ENCODE peak calls at places on chromosomes 1 and 21, in ten cellular contexts. Q, L, C, R, J, D, A, G, V and Y are unnamed samples.

GRCh38 chr1:154961497-154962237 is at the start of gene PYGO2:
- DNase-seq in Q (peak; percentile 78), L (peak; percentile 90), C (peak; percentile 95), R (peak; percentile 66), J (peak; percentile 57), D (peak; percentile 89), A (peak; percentile 75), G (peak; percentile 76), V (peak; percentile 93), Y (peak; percentile 86)

GRCh38 chr1:9903801-9904527 is 6.1 kb downstream of the CTNNBIP1 start:
- DNase-seq in Q (no peak), L (no peak), C (no peak), R (no peak), J (no peak), D (no peak), A (no peak), G (no peak), V (no peak), Y (no peak)

GRCh38 chr1:29849038-29849750 is 612.9 kb downstream of the PTPRU start:
- DNase-seq in Q (peak; percentile 4), L (peak; percentile 39), C (no peak), R (peak; percentile 38), J (no peak), D (peak; percentile 84), A (no peak), G (peak; percentile 31), V (peak; percentile 41), Y (peak; percentile 15)

GRCh38 chr1:11272544-11272841 is 505 bp upstream of the UBIAD1 start:
- DNase-seq in Q (no peak), L (no peak), C (no peak), R (no peak), J (no peak), D (no peak), A (no peak), G (no peak), V (no peak), Y (no peak)

GRCh38 chr1:152003846-152004442 is 10.3 kb upstream of the S100A10 start:
- DNase-seq in Q (no peak), L (no peak), C (no peak), R (no peak), J (no peak), D (peak; percentile 73), A (no peak), G (no peak), V (no peak), Y (no peak)

GRCh38 chr21:38282921-38283320 is 26.1 kb downstream of the KCNJ15 start:
- DNase-seq in Q (no peak), L (no peak), C (no peak), R (peak; percentile 80), J (no peak), D (no peak), A (no peak), G (no peak), V (no peak), Y (no peak)

GRCh38 chr1:18556364-18556763 is 74.3 kb upstream of the PAX7 start:
- DNase-seq in Q (no peak), L (no peak), C (no peak), R (peak; percentile 12), J (peak; percentile 45), D (peak; percentile 47), A (no peak), G (no peak), V (no peak), Y (no peak)

GRCh38 chr1:41689596-41689995 is 205.1 kb upstream of the EDN2 start:
- DNase-seq in Q (no peak), L (no peak), C (no peak), R (no peak), J (no peak), D (no peak), A (no peak), G (no peak), V (no peak), Y (no peak)

GRCh38 chr1:16048573-16049189 is 5.1 kb downstream of the CLCNKB start:
- DNase-seq in Q (peak; percentile 15), L (peak; percentile 85), C (peak; percentile 86), R (peak; percentile 16), J (no peak), D (peak; percentile 94), A (no peak), G (peak; percentile 16), V (no peak), Y (peak; percentile 36)

GRCh38 chr1:228782662-228783414 is 47.6 kb downstream of the RHOU start:
- DNase-seq in Q (peak; percentile 26), L (no peak), C (no peak), R (peak; percentile 43), J (no peak), D (no peak), A (no peak), G (no peak), V (no peak), Y (no peak)

GRCh38 chr1:93255222-93256079 is 74.9 kb downstream of the CCDC18 start:
- DNase-seq in Q (peak; percentile 71), L (no peak), C (no peak), R (peak; percentile 62), J (no peak), D (no peak), A (no peak), G (no peak), V (no peak), Y (no peak)

GRCh38 chr21:34938079-34938764 is 110.9 kb downstream of the RUNX1 start:
- DNase-seq in Q (no peak), L (no peak), C (no peak), R (peak; percentile 56), J (no peak), D (no peak), A (no peak), G (no peak), V (no peak), Y (no peak)

GRCh38 chr1:55632058-55632457 is 416.9 kb upstream of the USP24 start:
- DNase-seq in Q (peak; percentile 47), L (no peak), C (no peak), R (peak; percentile 93), J (no peak), D (no peak), A (no peak), G (no peak), V (no peak), Y (no peak)

GRCh38 chr1:172697463-172698100 is 38.7 kb downstream of the FASLG start:
- DNase-seq in Q (no peak), L (no peak), C (no peak), R (no peak), J (no peak), D (no peak), A (no peak), G (no peak), V (no peak), Y (no peak)

GRCh38 chr1:213154056-213154677 is 103.1 kb downstream of the RPS6KC1 start:
- DNase-seq in Q (no peak), L (no peak), C (no peak), R (no peak), J (no peak), D (no peak), A (no peak), G (no peak), V (no peak), Y (no peak)

GRCh38 chr1:241972703-241973375 is 15.3 kb downstream of the BECN2 start:
- DNase-seq in Q (no peak), L (no peak), C (no peak), R (peak; percentile 26), J (no peak), D (peak; percentile 94), A (no peak), G (no peak), V (no peak), Y (peak; percentile 84)

GRCh38 chr1:203328714-203329122 is 22.2 kb downstream of the FMOD start:
- DNase-seq in Q (no peak), L (peak; percentile 54), C (no peak), R (no peak), J (no peak), D (peak; percentile 34), A (no peak), G (no peak), V (no peak), Y (peak; percentile 75)

GRCh38 chr1:37999434-38000232 is 5.7 kb downstream of the FHL3 start:
- DNase-seq in Q (peak; percentile 39), L (no peak), C (peak; percentile 83), R (peak; percentile 76), J (no peak), D (peak; percentile 93), A (no peak), G (no peak), V (peak; percentile 19), Y (no peak)

GRCh38 chr1:157969693-157970485 is 23.6 kb upstream of the KIRREL1 start:
- DNase-seq in Q (peak; percentile 87), L (peak; percentile 36), C (no peak), R (peak; percentile 95), J (peak; percentile 46), D (peak; percentile 76), A (no peak), G (no peak), V (no peak), Y (no peak)

GRCh38 chr1:184187097-184187496 is 135.6 kb downstream of the TSEN15 start:
- DNase-seq in Q (no peak), L (no peak), C (no peak), R (no peak), J (no peak), D (no peak), A (no peak), G (no peak), V (no peak), Y (no peak)

GRCh38 chr1:46223472-46223943 is 20.4 kb downstream of the LURAP1 start:
- DNase-seq in Q (peak; percentile 88), L (peak; percentile 85), C (peak; percentile 83), R (peak; percentile 91), J (peak; percentile 75), D (peak; percentile 92), A (peak; percentile 33), G (peak; percentile 54), V (peak; percentile 75), Y (peak; percentile 83)

GRCh38 chr1:15425961-15426360 is 12.3 kb upstream of the CTRC start:
- DNase-seq in Q (no peak), L (no peak), C (no peak), R (no peak), J (no peak), D (no peak), A (no peak), G (no peak), V (no peak), Y (no peak)